ENCODE peak calls at places on chromosomes 2 and 18, in six cellular contexts. K is RPMI7951; T is MCF 10A; W is substantia nigra; X is HFFc6; U is activated CD4-positive, alpha-beta T cell treated with anti-CD3 and anti-CD28 coated beads, Interleukin-2, amount 50 U/mL, for 1 hour. D is an unnamed sample.

GRCh38 chr2:228084717-228085116 is 96.8 kb downstream of the SPHKAP start:
- DNase-seq in K (no peak), T (no peak), W (no peak), X (no peak), U (no peak), D (no peak)

GRCh38 chr2:218291934-218292699 is at the start of gene TMBIM1:
- DNase-seq in K (peak; percentile 69), T (peak; percentile 77), W (peak; percentile 68), X (peak; percentile 35), U (peak; percentile 80), D (peak; percentile 93)

GRCh38 chr2:27954771-27955384 is 64.3 kb downstream of the BABAM2 start:
- DNase-seq in K (peak; percentile 100), T (peak; percentile 98), W (no peak), X (peak; percentile 89), U (no peak), D (no peak)

GRCh38 chr2:61887684-61888303 is 662 bp downstream of the CCT4 start:
- DNase-seq in K (peak; percentile 41), T (peak; percentile 35), W (peak; percentile 19), X (peak; percentile 10), U (no peak), D (no peak)

GRCh38 chr18:74515620-74516231 is 18.6 kb upstream of the CNDP1 start:
- DNase-seq in K (no peak), T (no peak), W (no peak), X (no peak), U (no peak), D (no peak)

GRCh38 chr2:144516981-144517824 is 2.7 kb downstream of the ZEB2 start:
- DNase-seq in K (peak; percentile 94), T (peak; percentile 82), W (no peak), X (peak; percentile 92), U (no peak), D (peak; percentile 67)

GRCh38 chr2:15782009-15782751 is 158.2 kb upstream of the MYCN start:
- DNase-seq in K (no peak), T (peak; percentile 60), W (no peak), X (no peak), U (no peak), D (no peak)

GRCh38 chr18:58562999-58563667 is 65.8 kb downstream of the ALPK2 start:
- DNase-seq in K (no peak), T (no peak), W (no peak), X (no peak), U (no peak), D (peak; percentile 63)